ENCODE peak calls at places on chromosomes 13 and 19, in eight cellular contexts. N is cardiac fibroblast, O is NB4, H is upper lobe of right lung, T is neural progenitor cell, C is tibial nerve, Q is HFF-Myc, I is astrocyte. J is an unnamed sample.

GRCh38 chr19:49820125-49820524 is 2.0 kb downstream of the MED25 start:
- DNase-seq in Q (no peak), N (no peak), H (no peak), O (no peak), T (no peak), C (no peak), I (no peak), J (no peak)

GRCh38 chr13:21343659-21344058 is 115.4 kb downstream of the ZDHHC20 start:
- DNase-seq in C (no peak), Q (no peak), O (peak), I (no peak), H (no peak), T (no peak), N (no peak), J (no peak)

GRCh38 chr13:32007494-32007893 is 24.1 kb upstream of the FRY start:
- DNase-seq in H (no peak), N (no peak), O (no peak), T (no peak), I (no peak), Q (no peak), C (no peak), J (no peak)

GRCh38 chr13:91946498-91947070 is 548.2 kb downstream of the GPC5 start:
- DNase-seq in I (peak), N (peak), C (no peak), O (peak), H (no peak), Q (no peak), T (peak), J (no peak)

GRCh38 chr19:12112238-12112637 is 27.9 kb downstream of the ZNF20 start:
- DNase-seq in T (no peak), O (no peak), H (no peak), I (no peak), Q (no peak), C (no peak), N (no peak), J (no peak)

GRCh38 chr13:26618726-26619125 is 61.2 kb downstream of the WASF3 start:
- DNase-seq in O (no peak), Q (no peak), H (no peak), I (peak), C (no peak), N (no peak), T (no peak), J (no peak)

GRCh38 chr13:85277753-85278152 is 521.5 kb downstream of the SLITRK6 start:
- DNase-seq in H (no peak), I (peak), O (no peak), Q (no peak), C (no peak), T (no peak), N (no peak), J (no peak)

GRCh38 chr13:41501281-41501680 is 43.9 kb downstream of the RGCC start:
- DNase-seq in H (no peak), C (no peak), N (no peak), O (no peak), Q (no peak), I (no peak), T (no peak), J (no peak)

GRCh38 chr19:3649888-3650287 is 23.3 kb upstream of the CACTIN start:
- DNase-seq in H (no peak), Q (no peak), O (no peak), I (no peak), T (no peak), N (no peak), C (no peak), J (no peak)

GRCh38 chr13:66940113-66940512 is 290.0 kb downstream of the PCDH9 start:
- DNase-seq in I (peak), T (no peak), O (no peak), Q (no peak), H (no peak), N (peak), C (no peak), J (no peak)

GRCh38 chr13:27450921-27451461 is 627 bp upstream of the MTIF3 start:
- DNase-seq in H (peak), I (peak), N (peak), T (peak), Q (no peak), C (no peak), O (peak), J (no peak)

GRCh38 chr19:11020423-11020822 is 59.6 kb downstream of the SMARCA4 start:
- DNase-seq in C (no peak), Q (no peak), H (no peak), N (no peak), I (no peak), T (no peak), O (no peak), J (no peak)

GRCh38 chr13:24251525-24251924 is 57.9 kb upstream of the C1QTNF9 start:
- DNase-seq in N (no peak), C (no peak), T (no peak), Q (no peak), H (no peak), I (no peak), O (no peak), J (no peak)

GRCh38 chr13:105611424-105611823 is 924.0 kb downstream of the EFNB2 start:
- DNase-seq in Q (no peak), N (peak), O (no peak), H (no peak), T (no peak), I (peak), C (no peak), J (no peak)

GRCh38 chr13:108033800-108034707 is 181.3 kb downstream of the LIG4 start:
- DNase-seq in H (no peak), Q (no peak), C (no peak), O (no peak), N (no peak), I (no peak), T (no peak), J (no peak)

GRCh38 chr13:66262330-66262729 is 967.8 kb downstream of the PCDH9 start:
- DNase-seq in T (no peak), C (no peak), O (no peak), Q (no peak), I (no peak), N (no peak), H (no peak), J (no peak)

GRCh38 chr19:30225615-30226463 is 146.3 kb upstream of the ZNF536 start:
- DNase-seq in N (no peak), T (peak), O (no peak), I (no peak), H (no peak), Q (no peak), C (no peak), J (no peak)

GRCh38 chr13:19881641-19882040 is 18.2 kb upstream of the ZMYM5 start:
- DNase-seq in Q (no peak), I (no peak), C (no peak), N (no peak), T (no peak), O (no peak), H (no peak), J (no peak)
- H3K4me3 ChIP-seq in Q (no peak), I (no peak), C (no peak), N (no peak), T (no peak), O (no peak), H (no peak), J (no peak)

DNA sequence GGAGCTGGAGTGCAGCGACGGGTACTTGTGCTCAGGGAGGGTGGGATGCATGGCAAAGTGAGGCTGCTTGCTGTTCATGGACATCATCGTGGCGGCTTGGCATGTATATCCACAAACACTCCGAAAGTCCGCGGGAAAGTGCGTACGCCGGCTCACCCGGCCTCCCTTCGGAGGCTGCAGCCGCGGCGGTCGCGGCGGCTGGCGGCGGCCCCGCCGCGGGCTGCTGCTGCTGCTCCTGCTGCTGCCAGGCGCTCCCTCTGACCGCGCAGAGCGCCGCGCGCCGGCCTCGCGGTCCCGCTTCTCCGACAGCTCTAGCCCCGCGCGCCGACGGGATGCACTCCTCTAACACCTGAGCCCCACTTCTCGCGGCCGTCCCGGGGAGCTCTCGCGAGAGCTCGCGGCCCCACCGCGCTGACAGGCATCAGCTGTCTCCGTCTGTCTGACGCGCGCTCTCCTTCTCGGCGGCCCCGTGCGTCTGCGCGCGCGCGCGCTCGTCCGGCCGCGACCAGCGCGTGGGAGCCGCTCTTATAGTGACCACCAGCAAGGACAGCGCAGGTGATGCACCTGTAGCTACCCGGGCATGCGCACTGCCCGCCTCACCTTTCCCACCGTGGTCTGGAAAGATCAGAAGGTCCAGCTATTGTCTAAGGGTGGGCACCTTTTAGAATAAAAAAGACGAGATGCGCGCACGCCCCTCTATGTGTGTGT is at the start of gene POU4F1:
- DNase-seq in T (peak), I (no peak), O (peak), Q (no peak), C (no peak), H (no peak), N (no peak), J (no peak)
- H3K4me3 ChIP-seq in T (peak), I (no peak), O (peak), Q (peak), C (peak), H (peak), N (no peak), J (peak)

GRCh38 chr19:51903192-51903591 is 1.6 kb downstream of the ZNF649 start:
- DNase-seq in N (no peak), O (peak), T (no peak), H (no peak), C (no peak), I (no peak), Q (no peak), J (no peak)

GRCh38 chr19:51904331-51905165 is at the start of gene ZNF649:
- DNase-seq in C (peak), H (peak), O (peak), Q (peak), N (peak), I (peak), T (peak), J (peak)

GRCh38 chr19:51901860-51902259 is 3.0 kb downstream of the ZNF649 start:
- DNase-seq in I (no peak), C (no peak), T (no peak), N (no peak), H (no peak), Q (no peak), O (no peak), J (no peak)
- H3K4me3 ChIP-seq in I (no peak), C (no peak), T (no peak), N (no peak), H (no peak), Q (no peak), O (no peak), J (no peak)

GRCh38 chr19:51792932-51793331 is 2.0 kb upstream of the FPR3 start:
- DNase-seq in H (no peak), C (no peak), T (no peak), N (no peak), Q (no peak), I (no peak), O (no peak), J (no peak)

GRCh38 chr19:51793994-51794393 is 963 bp upstream of the FPR3 start:
- DNase-seq in C (no peak), N (no peak), Q (no peak), T (no peak), H (no peak), O (no peak), I (no peak), J (no peak)

GRCh38 chr19:51796195-51796679 is 1.3 kb downstream of the FPR3 start:
- DNase-seq in N (no peak), C (no peak), O (no peak), I (no peak), H (no peak), T (no peak), Q (no peak), J (no peak)

GRCh38 chr19:51798127-51798526 is 3.2 kb downstream of the FPR3 start:
- DNase-seq in N (no peak), O (no peak), I (no peak), C (no peak), T (no peak), H (no peak), Q (no peak), J (no peak)

GRCh38 chr19:51794865-51795490 is at the start of gene FPR3:
- DNase-seq in H (no peak), T (no peak), O (no peak), N (no peak), Q (no peak), C (no peak), I (no peak), J (no peak)
- H3K4me3 ChIP-seq in H (peak), T (no peak), O (no peak), N (no peak), Q (no peak), C (no peak), I (no peak), J (no peak)